ENCODE peak calls at places on chromosomes 1 and 21, in seven cellular contexts. C is WTC11, E is uterus, R is foreskin keratinocyte, A is substantia nigra, I is GM13977, Y is lower lobe of right lung. U is an unnamed sample.

GRCh38 chr1:53110370-53111072 is 31.9 kb downstream of the SLC1A7 start:
- DNase-seq in E (peak), C (no peak), A (no peak), I (no peak), R (peak), Y (peak), U (no peak)

GRCh38 chr1:9767964-9768668 is 55.6 kb downstream of the CLSTN1 start:
- DNase-seq in Y (no peak), R (no peak), I (no peak), E (no peak), A (no peak), C (peak), U (no peak)

GRCh38 chr1:209190591-209191241 is 392.8 kb upstream of the CAMK1G start:
- DNase-seq in A (peak), R (peak), I (peak), E (no peak), C (peak), Y (peak), U (no peak)

GRCh38 chr21:16241021-16241420 is 511.2 kb downstream of the USP25 start:
- DNase-seq in A (no peak), E (no peak), Y (no peak), C (no peak), R (no peak), I (no peak), U (no peak)

GRCh38 chr1:227396539-227397355 is 78.5 kb upstream of the CDC42BPA start:
- DNase-seq in A (no peak), I (no peak), Y (no peak), R (peak), E (no peak), C (no peak), U (no peak)

GRCh38 chr1:24991242-24992037 is 61.4 kb upstream of the RUNX3 start:
- DNase-seq in I (no peak), Y (no peak), A (no peak), E (no peak), C (no peak), R (no peak), U (no peak)

GRCh38 chr21:45935628-45936027 is 45.9 kb upstream of the COL6A1 start:
- DNase-seq in C (no peak), I (no peak), R (peak), E (no peak), Y (no peak), A (no peak), U (no peak)

GRCh38 chr1:223849352-223849751 is 3.6 kb upstream of the TP53BP2 start:
- DNase-seq in I (peak), Y (no peak), E (no peak), A (no peak), R (no peak), C (no peak), U (no peak)

GRCh38 chr1:98388431-98388830 is 273.1 kb upstream of the SNX7 start:
- DNase-seq in A (no peak), E (no peak), I (no peak), C (no peak), R (peak), Y (no peak), U (no peak)

GRCh38 chr1:154574715-154575114 is 7.1 kb downstream of the CHRNB2 start:
- DNase-seq in Y (no peak), R (no peak), A (no peak), E (no peak), C (no peak), I (no peak), U (no peak)

GRCh38 chr1:225881081-225882007 is 836 bp downstream of the TMEM63A start:
- DNase-seq in I (peak), C (peak), A (peak), Y (peak), R (peak), E (peak), U (no peak)

GRCh38 chr1:168717906-168718891 is 10.8 kb downstream of the DPT start:
- DNase-seq in I (no peak), R (no peak), C (no peak), E (no peak), Y (no peak), A (no peak), U (no peak)

GRCh38 chr1:109718495-109718894 is 6.4 kb downstream of the GSTM5 start:
- DNase-seq in Y (no peak), C (no peak), I (no peak), R (no peak), E (no peak), A (no peak), U (no peak)

GRCh38 chr1:185404864-185405568 is 88.0 kb upstream of the IVNS1ABP start:
- DNase-seq in C (no peak), R (no peak), E (no peak), Y (no peak), A (no peak), I (no peak), U (no peak)

GRCh38 chr1:149846042-149846441 is 53.3 kb upstream of the BOLA1 start:
- DNase-seq in I (no peak), Y (no peak), C (no peak), R (no peak), A (no peak), E (no peak), U (no peak)

GRCh38 chr1:94679336-94680007 is 137.9 kb upstream of the F3 start:
- DNase-seq in R (no peak), C (no peak), A (no peak), I (no peak), Y (no peak), E (peak), U (no peak)

GRCh38 chr1:180235077-180235501 is 5.0 kb downstream of the LHX4 start:
- DNase-seq in A (no peak), I (no peak), C (peak), R (peak), Y (no peak), E (no peak), U (no peak)

GRCh38 chr1:183983371-183984105 is 54.0 kb downstream of the COLGALT2 start:
- DNase-seq in Y (no peak), I (no peak), R (no peak), A (peak), E (no peak), C (no peak), U (no peak)

GRCh38 chr1:11388617-11389016 is 90.3 kb upstream of the DISP3 start:
- DNase-seq in I (no peak), E (no peak), Y (no peak), C (no peak), R (no peak), A (no peak), U (no peak)

GRCh38 chr1:92030701-92031107 is 919 bp downstream of the EPHX4 start:
- DNase-seq in E (no peak), R (peak), Y (no peak), A (no peak), C (no peak), I (no peak), U (no peak)

GRCh38 chr1:4121293-4121684 is 221.2 kb upstream of the C1orf174 start:
- DNase-seq in A (no peak), R (no peak), Y (no peak), C (no peak), E (no peak), I (no peak), U (no peak)

GRCh38 chr1:204728045-204728444 is 42.5 kb upstream of the LRRN2 start:
- DNase-seq in I (no peak), C (no peak), Y (no peak), R (no peak), E (no peak), A (no peak), U (no peak)

GRCh38 chr1:159172599-159173291 is 1.3 kb downstream of the CADM3 start:
- DNase-seq in C (peak), I (peak), A (no peak), R (no peak), Y (no peak), E (no peak), U (no peak)

GRCh38 chr1:48674641-48675040 is 102.0 kb downstream of the BEND5 start:
- DNase-seq in C (no peak), Y (no peak), R (peak), I (no peak), E (no peak), A (no peak), U (no peak)

GRCh38 chr1:165717918-165718515 is 19.7 kb upstream of the ALDH9A1 start:
- DNase-seq in I (peak), Y (no peak), E (peak), C (peak), R (peak), A (peak), U (no peak)

GRCh38 chr1:63014267-63014666 is 230.3 kb downstream of the ATG4C start:
- DNase-seq in C (no peak), R (no peak), E (no peak), I (no peak), Y (no peak), A (no peak), U (no peak)

GRCh38 chr1:22285545-22286396 is 142.9 kb upstream of the WNT4 start:
- DNase-seq in A (no peak), R (no peak), E (no peak), Y (no peak), I (no peak), C (no peak), U (no peak)

GRCh38 chr21:44867999-44868700 is 5.3 kb downstream of the PTTG1IP start:
- DNase-seq in E (no peak), A (no peak), I (no peak), Y (no peak), R (no peak), C (no peak), U (no peak)

GRCh38 chr1:183517401-183517800 is 45.1 kb downstream of the SMG7 start:
- DNase-seq in I (no peak), Y (no peak), R (peak), E (no peak), C (no peak), A (no peak), U (no peak)

GRCh38 chr1:41749992-41750745 is 168.6 kb downstream of the HIVEP3 start:
- DNase-seq in R (no peak), I (no peak), E (no peak), A (no peak), C (no peak), Y (no peak), U (no peak)

GRCh38 chr1:39395357-39395831 is 96.0 kb upstream of the BMP8A start:
- DNase-seq in A (no peak), I (no peak), E (no peak), R (peak), Y (no peak), C (no peak), U (no peak)

GRCh38 chr1:85894651-85895050 is 186.4 kb upstream of the ZNHIT6 start:
- DNase-seq in E (no peak), R (peak), Y (no peak), A (no peak), I (peak), C (peak), U (no peak)

GRCh38 chr1:229629251-229629650 is 3.2 kb downstream of the URB2 start:
- DNase-seq in Y (no peak), I (no peak), R (no peak), A (no peak), E (no peak), C (no peak), U (no peak)

GRCh38 chr1:110069302-110070281 is 880 bp downstream of the ALX3 start:
- DNase-seq in R (no peak), C (peak), E (no peak), Y (no peak), I (peak), A (no peak), U (peak)

GRCh38 chr1:184755226-184756065 is 788 bp upstream of the EDEM3 start:
- DNase-seq in I (peak), A (no peak), R (peak), C (no peak), E (no peak), Y (no peak), U (no peak)

GRCh38 chr1:165423181-165423580 is 21.7 kb downstream of the RXRG start:
- DNase-seq in I (no peak), Y (no peak), C (no peak), A (no peak), E (no peak), R (no peak), U (no peak)

GRCh38 chr1:181936768-181937581 is 124.5 kb downstream of the ZNF648 start:
- DNase-seq in R (peak), Y (peak), I (peak), C (peak), A (peak), E (no peak), U (no peak)